ENCODE peak calls at places on chromosomes 5 and 9, in four cellular contexts. N is HepG2, K is GM12878, S is H1. R is an unnamed sample.

GRCh38 chr9:16100596-16101091 is 547.8 kb downstream of the CCDC171 start:
- DNase-seq in S (peak), N (no peak), K (no peak), R (no peak)

GRCh38 chr5:176784218-176785165 is 25.9 kb upstream of the UNC5A start:
- DNase-seq in K (no peak), N (peak), S (peak), R (no peak)

GRCh38 chr5:133644000-133644865 is 31.9 kb upstream of the FSTL4 start:
- DNase-seq in S (no peak), K (no peak), N (no peak), R (no peak)

GRCh38 chr5:10291736-10292135 is 16.0 kb downstream of the CMBL start:
- DNase-seq in N (no peak), K (no peak), S (no peak), R (no peak)

GRCh38 chr9:6410653-6411052 is 2.3 kb upstream of the UHRF2 start:
- DNase-seq in N (no peak), K (no peak), S (no peak), R (no peak)

GRCh38 chr5:119269061-119269579 is 86.7 kb upstream of the TNFAIP8 start:
- DNase-seq in N (peak), S (no peak), K (no peak), R (peak)

GRCh38 chr5:32916648-32917047 is 205.5 kb downstream of the NPR3 start:
- DNase-seq in K (no peak), N (peak), S (peak), R (no peak)

GRCh38 chr9:93665566-93666278 is 89.3 kb downstream of the PHF2 start:
- DNase-seq in N (no peak), K (no peak), S (no peak), R (no peak)

GRCh38 chr9:136306691-136307208 is 2.9 kb upstream of the CCDC187 start:
- DNase-seq in N (no peak), S (no peak), K (no peak), R (peak)

GRCh38 chr5:145689235-145689634 is 145.9 kb downstream of the PRELID2 start:
- DNase-seq in K (peak), N (no peak), S (no peak), R (no peak)

GRCh38 chr9:84141762-84142370 is 161.3 kb downstream of the RMI1 start:
- DNase-seq in N (no peak), K (no peak), S (no peak), R (no peak)

GRCh38 chr5:168347368-168347767 is 55.9 kb downstream of the WWC1 start:
- DNase-seq in S (no peak), K (no peak), N (no peak), R (no peak)

GRCh38 chr9:117616436-117616835 is 87.8 kb upstream of the TLR4 start:
- DNase-seq in N (no peak), S (no peak), K (no peak), R (no peak)

GRCh38 chr9:38016375-38017120 is 52.5 kb downstream of the SHB start:
- DNase-seq in N (no peak), K (no peak), S (no peak), R (no peak)

GRCh38 chr5:35229076-35230042 is 928 bp downstream of the PRLR start:
- DNase-seq in S (peak), K (no peak), N (peak), R (no peak)

GRCh38 chr5:176501333-176501732 is 35.9 kb downstream of the RNF44 start:
- DNase-seq in S (no peak), K (no peak), N (no peak), R (no peak)

GRCh38 chr9:125460883-125461475 is 199.4 kb downstream of the GAPVD1 start:
- DNase-seq in K (no peak), S (no peak), N (no peak), R (no peak)

GRCh38 chr5:34555699-34556513 is 100.2 kb upstream of the RAI14 start:
- DNase-seq in S (no peak), K (no peak), N (no peak), R (no peak)

GRCh38 chr5:18972244-18972643 is 1015.8 kb downstream of the CDH18 start:
- DNase-seq in N (no peak), K (no peak), S (no peak), R (peak)

DNA sequence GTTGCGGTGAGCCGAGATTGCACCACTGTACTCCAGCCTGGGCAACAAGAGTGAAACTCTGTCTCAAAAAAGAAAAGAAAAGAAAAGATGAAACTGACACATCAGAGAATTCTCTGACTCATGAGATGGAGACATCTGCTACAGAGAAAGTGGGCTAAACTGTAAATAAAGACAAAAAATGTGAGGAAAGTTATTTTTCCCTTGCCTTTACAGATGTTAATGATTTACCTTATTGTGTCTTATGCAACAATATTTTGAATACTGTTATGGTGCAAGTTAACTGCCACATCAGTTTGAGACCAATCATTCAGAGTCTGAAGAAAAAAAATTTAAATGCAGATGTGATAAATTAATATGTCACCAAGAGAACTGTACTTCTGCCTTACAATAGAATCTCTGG is 170.1 kb downstream of the FANCC start:
- DNase-seq in K (no peak), S (no peak), N (no peak), R (no peak)
- TF ChIP-seq SRF in K (no peak), S (no peak), N (no peak), R (no peak)

GRCh38 chr5:149581192-149581861 is at the start of gene ARHGEF37:
- DNase-seq in K (no peak), N (peak), S (peak), R (no peak)
- TF ChIP-seq CHD2 in K (no peak), N (no peak), S (no peak), R (no peak)

DNA sequence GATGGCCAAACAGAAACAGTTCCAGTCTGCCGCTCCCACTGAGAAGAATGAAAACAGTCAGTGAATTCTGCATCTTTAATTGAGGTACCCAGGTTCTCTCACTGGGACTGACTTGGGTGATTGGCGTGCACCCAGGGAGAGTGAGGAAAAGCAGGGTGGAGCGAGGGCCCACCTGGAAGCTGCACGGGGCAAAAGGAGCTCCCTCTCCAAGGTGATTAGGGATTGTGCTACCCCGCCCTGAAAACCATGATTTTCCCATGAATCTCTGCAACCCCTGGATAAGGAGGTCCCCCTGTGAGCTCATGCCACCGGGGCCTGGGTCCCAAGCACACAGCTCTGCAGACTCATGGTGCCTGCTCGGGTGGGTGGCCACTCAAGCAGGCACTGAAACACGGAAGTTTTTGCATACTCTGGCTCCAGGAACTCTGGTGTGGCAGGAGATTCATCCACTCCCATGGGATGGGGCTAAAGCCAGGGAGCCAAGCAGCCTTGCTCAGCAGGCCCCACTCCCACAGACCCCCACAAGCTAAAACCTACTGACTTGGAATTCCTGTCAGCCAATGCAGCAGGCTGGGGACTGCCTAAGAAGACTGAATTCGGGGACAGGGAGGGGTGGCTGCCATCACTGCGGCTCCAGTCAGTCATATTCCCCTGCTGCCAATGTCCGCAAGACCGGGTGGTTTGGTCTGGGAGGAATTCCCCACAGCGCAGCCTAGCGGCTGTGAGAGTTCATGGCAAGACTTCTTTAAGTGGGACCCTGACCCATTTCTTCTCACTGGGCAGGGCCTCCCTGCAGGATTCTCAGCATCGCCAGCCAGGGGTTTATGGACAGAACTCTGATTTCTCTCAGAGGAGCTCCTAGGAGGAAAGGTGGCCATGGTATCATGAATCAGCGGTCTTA is 652.2 kb upstream of the RGMB start:
- DNase-seq in N (peak), S (peak), K (no peak), R (no peak)
- TF ChIP-seq SRF in N (no peak), S (no peak), K (no peak), R (no peak)

DNA sequence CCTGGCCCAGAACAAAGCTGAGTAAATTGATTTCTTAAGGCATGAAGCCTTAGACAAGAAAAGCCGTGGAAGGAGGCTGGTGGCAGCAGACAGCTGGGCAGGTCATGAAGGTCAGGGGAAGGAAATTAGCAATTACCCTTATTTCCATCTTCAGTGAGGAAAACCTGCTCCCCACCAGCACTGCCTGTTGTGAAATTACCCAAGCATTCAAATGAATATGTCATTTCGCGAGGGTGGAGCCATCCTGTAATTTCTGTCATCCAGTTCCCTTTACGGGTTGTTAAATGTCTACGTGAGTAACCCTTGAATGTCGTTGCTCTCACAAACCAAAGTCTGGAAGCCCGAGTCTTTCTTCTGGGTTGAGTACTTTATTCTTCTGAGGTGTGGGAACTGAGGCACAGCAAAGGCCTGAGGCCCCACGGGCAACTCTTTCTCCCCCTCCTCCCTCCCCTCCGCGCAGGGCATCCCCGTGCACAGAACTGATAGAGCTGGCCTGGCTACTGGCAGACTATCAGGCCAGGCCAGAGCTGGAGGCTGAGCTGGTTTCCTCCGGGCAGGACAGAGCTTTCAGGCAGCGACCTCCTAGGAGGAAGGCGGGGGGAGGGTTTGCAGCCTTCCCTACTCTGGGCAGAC is 22.0 kb upstream of the AK3 start:
- DNase-seq in N (no peak), K (no peak), S (peak), R (peak)
- TF ChIP-seq CHD2 in N (no peak), K (no peak), S (no peak), R (no peak)